ENCODE peak calls at places on chromosomes 4 and X, in eight cellular contexts. B, Q, M, V, W, S, U and Z are unnamed samples. For H3K36me3, the result is how much of the 10 kb centered on the place peaks cover.

GRCh38 chrX:74420194-74421035 is 878 bp upstream of the SLC16A2 start:
- DNase-seq in U (no peak), B (peak), S (peak), V (peak), W (peak), Q (peak), M (peak), Z (peak)

GRCh38 chr4:98682719-98683118 is 24.3 kb upstream of the TSPAN5 start:
- DNase-seq in Q (no peak), B (peak), U (no peak), M (no peak), S (peak), W (no peak), V (no peak), Z (no peak)

GRCh38 chr4:78235800-78236199 is 178.7 kb downstream of the FRAS1 start:
- DNase-seq in B (no peak), M (no peak), U (no peak), S (no peak), V (no peak), Q (no peak), W (no peak), Z (no peak)

GRCh38 chr4:173991321-173991720 is 292.1 kb downstream of the FBXO8 start:
- DNase-seq in B (no peak), Q (no peak), U (no peak), M (no peak), W (no peak), V (no peak), S (no peak), Z (no peak)

GRCh38 chrX:69761633-69762032 is 145.7 kb downstream of the EDA start:
- DNase-seq in V (no peak), Q (no peak), S (no peak), W (no peak), M (no peak), U (no peak), B (no peak), Z (no peak)

GRCh38 chr4:31236635-31237173 is 516.5 kb downstream of the PCDH7 start:
- DNase-seq in W (no peak), M (no peak), B (peak), V (no peak), S (no peak), U (no peak), Q (no peak), Z (peak)

GRCh38 chr4:138007572-138007971 is 234.6 kb downstream of the SLC7A11 start:
- DNase-seq in S (no peak), V (no peak), W (peak), B (peak), U (no peak), Q (no peak), M (no peak), Z (no peak)

GRCh38 chrX:119391279-119391678 is 7.9 kb upstream of the SLC25A43 start:
- DNase-seq in B (no peak), M (no peak), S (peak), U (no peak), V (no peak), W (peak), Q (no peak), Z (peak)

GRCh38 chrX:51894697-51895336 is 1.4 kb downstream of the MAGED1 start:
- DNase-seq in Q (no peak), V (peak), M (no peak), B (peak), S (peak), W (peak), U (no peak), Z (no peak)

GRCh38 chrX:8988456-8988855 is 45.5 kb downstream of the FAM9B start:
- DNase-seq in U (no peak), W (peak), V (peak), Q (peak), B (peak), S (peak), M (no peak), Z (peak)

GRCh38 chr4:98711526-98711925 is 53.1 kb upstream of the TSPAN5 start:
- DNase-seq in W (no peak), U (no peak), Q (no peak), S (no peak), M (no peak), B (peak), V (no peak), Z (no peak)

GRCh38 chr4:19623866-19624265 is 627.8 kb upstream of the SLIT2 start:
- DNase-seq in V (no peak), Q (no peak), M (no peak), W (no peak), B (no peak), U (no peak), S (peak), Z (no peak)

GRCh38 chr4:185520119-185520518 is 15.2 kb downstream of the PDLIM3 start:
- DNase-seq in W (no peak), Q (no peak), M (peak), V (no peak), B (peak), S (peak), U (no peak), Z (peak)

GRCh38 chrX:70476934-70477733 is 32.5 kb downstream of the DLG3 start:
- DNase-seq in W (peak), S (peak), M (peak), Q (no peak), V (no peak), U (no peak), B (peak), Z (peak)

GRCh38 chrX:22376369-22376768 is 103.7 kb downstream of the CBLL2 start:
- DNase-seq in W (no peak), M (no peak), B (no peak), U (no peak), Q (no peak), V (no peak), S (no peak), Z (no peak)

GRCh38 chr4:15469402-15470148 is at the start of gene CC2D2A:
- DNase-seq in M (no peak), B (peak), U (no peak), Q (no peak), V (no peak), W (peak), S (peak), Z (peak)

GRCh38 chr4:173420324-173420752 is 21.4 kb upstream of the SCRG1 start:
- DNase-seq in M (no peak), W (peak), Q (no peak), B (no peak), S (peak), U (no peak), V (no peak), Z (no peak)

GRCh38 chr4:39330353-39330752 is 35.8 kb downstream of the RFC1 start:
- DNase-seq in V (no peak), B (no peak), W (no peak), S (no peak), Q (no peak), U (no peak), M (no peak), Z (no peak)
- H3K36me3 ChIP-seq in V (under half), B (under half), W (under half), S (under half), Q (under half), U (under half), M (under half), Z (under half)

GRCh38 chr4:77023920-77024319 is 51.9 kb downstream of the CCNI start:
- DNase-seq in U (no peak), W (no peak), B (no peak), V (no peak), Q (no peak), S (no peak), M (no peak), Z (no peak)

GRCh38 chr4:77022581-77023133 is 53.1 kb downstream of the CCNI start:
- DNase-seq in M (no peak), V (no peak), U (no peak), B (peak), S (peak), Q (no peak), W (peak), Z (peak)

GRCh38 chr4:77028241-77028640 is 47.5 kb downstream of the CCNI start:
- DNase-seq in M (no peak), S (no peak), W (no peak), V (no peak), Q (no peak), B (no peak), U (no peak), Z (no peak)

GRCh38 chr4:77025643-77026321 is 50.0 kb downstream of the CCNI start:
- DNase-seq in M (no peak), S (peak), Q (no peak), U (peak), V (no peak), W (no peak), B (peak), Z (no peak)

DNA sequence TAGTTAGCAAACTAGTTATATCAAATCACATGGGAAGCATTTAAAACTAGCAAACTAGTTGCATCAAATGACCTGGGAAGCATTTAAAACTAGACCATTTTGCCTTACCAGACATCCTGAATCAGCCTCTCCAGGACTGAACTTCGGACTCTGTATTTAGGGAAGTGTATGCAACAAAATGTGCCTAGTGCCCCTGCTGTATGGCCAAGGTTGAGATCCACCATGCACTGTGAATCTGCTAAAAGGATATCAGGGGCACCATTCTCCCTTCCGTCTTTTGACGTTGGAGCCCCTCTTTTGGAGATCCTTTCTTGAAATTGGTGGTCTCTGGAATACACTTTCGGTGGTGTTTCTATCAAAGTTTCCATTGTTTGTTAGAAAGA is 49.5 kb downstream of the CCNI start:
- DNase-seq in B (no peak), Q (no peak), M (no peak), S (no peak), W (no peak), V (no peak), U (no peak), Z (no peak)
- H3K27ac ChIP-seq in B (no peak), Q (no peak), M (no peak), S (no peak), W (no peak), V (no peak), U (no peak), Z (peak)

DNA sequence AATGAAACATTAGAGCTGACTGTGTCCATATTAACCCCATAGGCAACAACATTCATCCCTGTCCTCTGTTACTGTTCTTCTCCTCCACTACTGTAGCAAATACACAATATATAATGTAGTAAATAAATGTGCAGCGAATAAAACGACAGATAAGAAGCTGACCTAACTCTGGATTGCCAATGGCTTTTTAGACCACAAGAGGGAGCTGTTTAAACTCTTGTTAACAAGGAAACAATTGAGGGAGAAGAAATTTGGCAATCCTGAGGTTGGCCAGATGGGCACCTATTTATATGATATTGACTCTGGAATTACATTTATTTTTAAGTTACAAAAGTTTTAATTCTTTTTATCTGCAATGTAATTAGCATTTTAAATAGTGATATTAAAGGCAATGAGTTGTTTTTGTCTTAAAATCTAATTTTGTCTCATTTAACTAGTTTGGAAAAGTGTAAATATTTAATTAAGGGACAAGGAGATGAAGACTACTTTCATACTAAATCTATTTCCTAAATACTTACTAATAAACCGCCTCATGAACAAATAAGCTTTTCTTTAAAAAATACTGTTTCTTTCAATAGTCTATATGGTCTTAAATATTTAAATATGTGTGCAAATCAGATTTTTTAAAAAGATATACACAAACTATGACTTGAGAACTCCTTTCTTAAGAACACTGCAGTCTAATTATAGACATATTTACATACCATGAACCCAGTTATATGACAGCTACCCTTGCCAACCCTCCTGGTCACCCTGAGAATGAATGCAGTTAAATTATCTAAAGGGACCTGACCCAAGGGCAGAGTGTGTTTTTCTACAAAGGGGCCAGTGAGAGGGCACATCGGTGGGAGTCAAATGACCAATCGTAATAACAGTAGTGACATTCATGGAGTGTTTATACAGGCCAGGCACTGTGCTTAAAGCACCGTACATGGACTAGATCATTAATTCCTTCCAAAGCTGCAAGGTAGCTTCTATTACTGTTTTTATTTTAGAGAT is 52.9 kb upstream of the HPF1 start:
- DNase-seq in M (no peak), V (peak), U (peak), Q (no peak), S (peak), B (peak), W (peak), Z (peak)
- TF ChIP-seq CTCF in M (peak), V (peak), U (peak), Q (peak), S (peak), B (peak), W (peak), Z (peak)

GRCh38 chr4:68337522-68337921 is 12.4 kb downstream of the YTHDC1 start:
- DNase-seq in Q (no peak), S (no peak), W (no peak), U (no peak), V (no peak), B (no peak), M (no peak), Z (no peak)

GRCh38 chr4:68338625-68339024 is 11.3 kb downstream of the YTHDC1 start:
- DNase-seq in U (no peak), Q (no peak), W (no peak), V (peak), B (no peak), M (no peak), S (no peak), Z (no peak)

GRCh38 chr4:68342139-68342538 is 7.8 kb downstream of the YTHDC1 start:
- DNase-seq in S (peak), Q (no peak), V (peak), W (peak), M (no peak), B (peak), U (no peak), Z (peak)

GRCh38 chr4:68336530-68336929 is 13.4 kb downstream of the YTHDC1 start:
- DNase-seq in M (no peak), V (no peak), U (no peak), W (no peak), S (no peak), B (no peak), Q (no peak), Z (no peak)

GRCh38 chr4:68337004-68337403 is 12.9 kb downstream of the YTHDC1 start:
- DNase-seq in V (no peak), M (no peak), W (no peak), B (no peak), Q (no peak), S (no peak), U (no peak), Z (no peak)
- H3K36me3 ChIP-seq in V (under half), M (under half), W (under half), B (under half), Q (under half), S (under half), U (under half), Z (under half)

GRCh38 chr4:186760576-186760975 is 36.9 kb upstream of the FAT1 start:
- DNase-seq in U (no peak), Q (no peak), V (no peak), S (peak), W (no peak), B (peak), M (no peak), Z (peak)
- H3K27ac ChIP-seq in U (no peak), Q (no peak), V (no peak), S (no peak), W (no peak), B (peak), M (no peak), Z (peak)

GRCh38 chr4:188971125-188971524 is 831.9 kb downstream of the TRIML1 start:
- DNase-seq in B (peak), S (peak), V (no peak), W (peak), U (no peak), M (no peak), Q (no peak), Z (peak)
- TF ChIP-seq CTCF in B (peak), S (peak), V (no peak), W (peak), U (no peak), M (no peak), Q (no peak), Z (peak)